ENCODE peak calls at places on chromosomes 16 and 17, in eight cellular contexts. I is fibroblast of pulmonary artery; U is Calu3; B is stimulated activated CD4-positive, alpha-beta T cell treated with anti-CD3 and anti-CD28 coated beads, TNF-alpha, amount 100 ng/mL, for 1 hour; V is AG20443; L is left lung; E is HCT116; M is anterior cingulate cortex. J is an unnamed sample.

GRCh38 chr17:66978514-66979061 is 14.1 kb downstream of the CACNG4 start:
- DNase-seq in V (no peak), U (no peak), I (peak), M (no peak), E (no peak), L (no peak), B (no peak), J (no peak)

GRCh38 chr17:75428775-75429469 is 23.4 kb upstream of the GRB2 start:
- DNase-seq in E (no peak), V (no peak), L (no peak), M (no peak), U (peak), I (peak), B (no peak), J (no peak)

GRCh38 chr16:81463296-81463890 is 18.8 kb downstream of the CMIP start:
- DNase-seq in B (no peak), U (no peak), I (no peak), M (no peak), E (no peak), V (no peak), L (no peak), J (no peak)

GRCh38 chr17:30378191-30378796 is 433 bp upstream of the CPD start:
- DNase-seq in I (peak), U (peak), E (no peak), B (peak), L (peak), V (peak), M (peak), J (no peak)

GRCh38 chr17:43673516-43674323 is 12.0 kb upstream of the MEOX1 start:
- DNase-seq in I (peak), M (no peak), L (no peak), V (peak), B (peak), E (peak), U (peak), J (peak)

GRCh38 chr16:29925173-29925804 is 737 bp downstream of the KCTD13 start:
- DNase-seq in V (peak), L (no peak), M (no peak), U (no peak), E (no peak), I (no peak), B (no peak), J (peak)

GRCh38 chr17:31398381-31399275 is 7.2 kb downstream of the RAB11FIP4 start:
- DNase-seq in I (no peak), U (no peak), L (no peak), E (no peak), M (no peak), B (no peak), V (peak), J (no peak)

GRCh38 chr17:60604686-60605334 is 4.8 kb downstream of the PPM1D start:
- DNase-seq in I (peak), L (no peak), M (no peak), U (no peak), V (peak), E (peak), B (no peak), J (peak)

GRCh38 chr17:41975099-41976083 is 8.8 kb downstream of the CNP start:
- DNase-seq in E (no peak), B (no peak), M (peak), L (peak), U (no peak), I (no peak), V (peak), J (no peak)

GRCh38 chr17:42809250-42809649 is 10.6 kb downstream of the CNTD1 start:
- DNase-seq in M (no peak), E (no peak), U (no peak), B (no peak), V (peak), I (peak), L (no peak), J (no peak)

GRCh38 chr16:84354306-84354705 is 14.0 kb upstream of the ATP2C2 start:
- DNase-seq in V (no peak), M (no peak), U (no peak), B (no peak), I (no peak), L (no peak), E (no peak), J (no peak)

GRCh38 chr16:71794943-71795342 is 13.7 kb downstream of the AP1G1 start:
- DNase-seq in V (no peak), L (no peak), I (no peak), E (no peak), U (no peak), M (no peak), B (no peak), J (no peak)

GRCh38 chr16:22070361-22071351 is 21.7 kb upstream of the VWA3A start:
- DNase-seq in B (no peak), L (no peak), V (peak), I (peak), M (no peak), U (no peak), E (no peak), J (no peak)

GRCh38 chr16:30009990-30010816 is 624 bp downstream of the DOC2A start:
- DNase-seq in U (no peak), I (no peak), V (no peak), B (no peak), L (no peak), E (no peak), M (no peak), J (no peak)

GRCh38 chr16:61820398-61820797 is 215.8 kb downstream of the CDH8 start:
- DNase-seq in L (no peak), U (no peak), V (no peak), B (no peak), M (no peak), I (peak), E (no peak), J (no peak)

GRCh38 chr17:56034120-56034757 is 119.0 kb upstream of the ANKFN1 start:
- DNase-seq in M (no peak), U (no peak), V (no peak), I (no peak), B (no peak), L (no peak), E (no peak), J (no peak)

GRCh38 chr16:82882249-82882648 is 255.5 kb downstream of the CDH13 start:
- DNase-seq in M (no peak), V (no peak), E (no peak), I (no peak), B (no peak), U (no peak), L (no peak), J (no peak)

GRCh38 chr17:45371414-45372324 is 54.8 kb upstream of the MAP3K14 start:
- DNase-seq in I (peak), M (no peak), U (peak), L (peak), V (peak), E (peak), B (no peak), J (peak)

GRCh38 chr17:70661342-70662222 is 492.2 kb downstream of the KCNJ2 start:
- DNase-seq in B (no peak), V (peak), E (no peak), M (no peak), L (no peak), U (peak), I (no peak), J (no peak)

GRCh38 chr17:43984521-43984920 is 19.9 kb upstream of the NAGS start:
- DNase-seq in V (no peak), I (no peak), U (no peak), L (no peak), M (no peak), B (no peak), E (no peak), J (no peak)

GRCh38 chr16:79018952-79019506 is 581.5 kb downstream of the MAF start:
- DNase-seq in I (no peak), M (no peak), B (no peak), E (no peak), V (no peak), U (no peak), L (no peak), J (no peak)

GRCh38 chr16:68825427-68825826 is 17.9 kb upstream of the TANGO6 start:
- DNase-seq in I (no peak), V (no peak), M (no peak), B (no peak), L (no peak), U (no peak), E (no peak), J (no peak)

GRCh38 chr17:32479074-32479617 is 7.6 kb upstream of the CDK5R1 start:
- DNase-seq in L (no peak), M (no peak), I (no peak), U (no peak), B (no peak), E (no peak), V (no peak), J (no peak)

GRCh38 chr16:84427553-84427952 is 59.2 kb downstream of the ATP2C2 start:
- DNase-seq in L (no peak), M (no peak), U (no peak), I (no peak), B (no peak), V (no peak), E (no peak), J (no peak)

GRCh38 chr17:40293363-40293762 is 5.7 kb downstream of the CDC6 start:
- DNase-seq in M (no peak), I (peak), E (no peak), V (no peak), L (no peak), U (no peak), B (no peak), J (no peak)

GRCh38 chr17:77512062-77512946 is 371.5 kb downstream of the SEC14L1 start:
- DNase-seq in B (no peak), V (no peak), E (no peak), I (no peak), M (no peak), L (peak), U (no peak), J (no peak)

GRCh38 chr16:74107795-74108610 is 188.6 kb upstream of the PSMD7 start:
- DNase-seq in I (peak), E (peak), L (no peak), M (no peak), V (peak), B (no peak), U (peak), J (peak)

GRCh38 chr16:25366078-25366477 is 108.4 kb upstream of the ZKSCAN2 start:
- DNase-seq in M (no peak), E (no peak), U (no peak), V (no peak), B (no peak), L (no peak), I (no peak), J (peak)

GRCh38 chr17:36742267-36743000 is 141.1 kb downstream of the MRM1 start:
- DNase-seq in U (no peak), L (peak), M (no peak), V (no peak), I (no peak), B (no peak), E (no peak), J (no peak)

GRCh38 chr16:49462356-49462988 is 88.9 kb downstream of the C16orf78 start:
- DNase-seq in B (no peak), M (no peak), L (no peak), V (no peak), I (no peak), U (no peak), E (no peak), J (no peak)

GRCh38 chr17:44095647-44096496 is 25.3 kb downstream of the G6PC3 start:
- DNase-seq in V (peak), M (peak), L (no peak), I (peak), B (no peak), U (peak), E (no peak), J (no peak)

J was measured in RKO.